ENCODE peak calls at places on chromosomes 11 and 22, in seven cellular contexts. V is stomach; T is colonic mucosa; S is esophagus squamous epithelium; E is breast epithelium; W is AG04450; J is CD4-positive, CD25-positive, alpha-beta regulatory T cell. A is an unnamed sample. For H3K9me3, the result is how much of the 10 kb centered on the place peaks cover.

GRCh38 chr11:65870706-65871681 is 1.6 kb downstream of the EFEMP2 start:
- DNase-seq in V (no peak), T (no peak), S (no peak), E (no peak), W (no peak), J (no peak), A (no peak)

GRCh38 chr11:104164028-104164520 is at the start of gene PDGFD:
- DNase-seq in V (peak), T (peak), S (no peak), E (peak), W (peak), J (no peak), A (no peak)

GRCh38 chr11:1869427-1870325 is 16.8 kb downstream of the LSP1 start:
- DNase-seq in V (no peak), T (no peak), S (no peak), E (no peak), W (no peak), J (no peak), A (no peak)

GRCh38 chr11:42237701-42238235 is 778.3 kb upstream of the LRRC4C start:
- DNase-seq in V (no peak), T (no peak), S (no peak), E (no peak), W (no peak), J (no peak), A (no peak)

GRCh38 chr11:6725386-6725896 is 42.3 kb upstream of the MRPL17 start:
- DNase-seq in V (no peak), T (no peak), S (no peak), E (no peak), W (no peak), J (no peak), A (no peak)

GRCh38 chr11:18958221-18958910 is 19.2 kb upstream of the MRGPRX1 start:
- DNase-seq in V (no peak), T (no peak), S (no peak), E (no peak), W (no peak), J (no peak), A (no peak)

GRCh38 chr11:8756201-8756600 is 73.6 kb downstream of the RPL27A start:
- DNase-seq in V (no peak), T (no peak), S (no peak), E (no peak), W (no peak), J (no peak), A (no peak)

GRCh38 chr11:47154738-47155570 is 21.7 kb downstream of the ARFGAP2 start:
- DNase-seq in V (no peak), T (no peak), S (no peak), E (no peak), W (no peak), J (peak), A (no peak)

GRCh38 chr11:128171496-128171895 is 415.9 kb downstream of the ETS1 start:
- DNase-seq in V (no peak), T (no peak), S (no peak), E (no peak), W (no peak), J (no peak), A (no peak)

GRCh38 chr11:19561011-19561410 is 151.6 kb upstream of the NAV2 start:
- DNase-seq in V (no peak), T (no peak), S (no peak), E (no peak), W (no peak), J (no peak), A (no peak)

GRCh38 chr22:28992565-28993326 is 68.9 kb downstream of the C22orf31 start:
- DNase-seq in V (no peak), T (no peak), S (no peak), E (no peak), W (no peak), J (no peak), A (no peak)

GRCh38 chr22:22930571-22931556 is 43.2 kb downstream of the IGLL5 start:
- DNase-seq in V (no peak), T (no peak), S (no peak), E (no peak), W (no peak), J (no peak), A (no peak)

GRCh38 chr11:83881428-83881827 is 595.3 kb upstream of the CCDC90B start:
- DNase-seq in V (no peak), T (no peak), S (no peak), E (no peak), W (no peak), J (no peak), A (no peak)

GRCh38 chr11:28107331-28107725 is 628 bp downstream of the KIF18A start:
- DNase-seq in V (no peak), T (no peak), S (no peak), E (no peak), W (no peak), J (peak), A (peak)

GRCh38 chr11:71322861-71323582 is 70.6 kb upstream of the SHANK2 start:
- DNase-seq in V (no peak), T (no peak), S (no peak), E (no peak), W (no peak), J (no peak), A (no peak)

GRCh38 chr11:19714387-19715363 is 2.0 kb downstream of the NAV2 start:
- DNase-seq in V (no peak), T (no peak), S (no peak), E (peak), W (peak), J (no peak), A (no peak)

GRCh38 chr11:59191095-59191494 is 19.2 kb downstream of the DTX4 start:
- DNase-seq in V (no peak), T (peak), S (no peak), E (no peak), W (no peak), J (no peak), A (no peak)

GRCh38 chr11:12288934-12289666 is 88.3 kb upstream of the PARVA start:
- DNase-seq in V (no peak), T (no peak), S (no peak), E (no peak), W (no peak), J (no peak), A (peak)

GRCh38 chr11:47186076-47186936 is at the start of gene PACSIN3:
- DNase-seq in V (peak), T (peak), S (no peak), E (no peak), W (no peak), J (peak), A (peak)

GRCh38 chr22:30028731-30029130 is 51.5 kb upstream of the HORMAD2 start:
- DNase-seq in V (no peak), T (no peak), S (no peak), E (peak), W (no peak), J (no peak), A (no peak)

GRCh38 chr11:108647701-108648527 is 17.0 kb upstream of the DDX10 start:
- DNase-seq in V (peak), T (peak), S (no peak), E (peak), W (peak), J (peak), A (peak)

GRCh38 chr11:69359735-69360470 is 65.9 kb downstream of the MYEOV start:
- DNase-seq in V (no peak), T (no peak), S (no peak), E (no peak), W (no peak), J (no peak), A (no peak)

GRCh38 chr22:37555029-37555428 is 5.3 kb upstream of the CDC42EP1 start:
- DNase-seq in V (no peak), T (no peak), S (no peak), E (no peak), W (no peak), J (no peak), A (no peak)

GRCh38 chr22:37558815-37559214 is 1.5 kb upstream of the CDC42EP1 start:
- DNase-seq in V (no peak), T (no peak), S (no peak), E (no peak), W (no peak), J (no peak), A (no peak)

GRCh38 chr22:37557321-37558001 is 2.8 kb upstream of the CDC42EP1 start:
- DNase-seq in V (no peak), T (no peak), S (no peak), E (no peak), W (no peak), J (no peak), A (no peak)

GRCh38 chr22:37559521-37559900 is 769 bp upstream of the CDC42EP1 start:
- DNase-seq in V (no peak), T (no peak), S (no peak), E (no peak), W (no peak), J (no peak), A (no peak)

GRCh38 chr22:37556750-37557149 is 3.5 kb upstream of the CDC42EP1 start:
- DNase-seq in V (no peak), T (no peak), S (no peak), E (no peak), W (no peak), J (no peak), A (no peak)
- H3K4me3 ChIP-seq in V (no peak), T (no peak), S (no peak), E (no peak), W (no peak), J (no peak), A (no peak)

GRCh38 chr11:79449040-79449439 is 8.2 kb upstream of the TENM4 start:
- DNase-seq in V (no peak), T (no peak), S (no peak), E (no peak), W (no peak), J (no peak), A (no peak)
- H3K9me3 ChIP-seq in V (under half), T (under half), S (under half), E (under half), W (under half), J (under half), A (under half)

GRCh38 chr22:42291287-42291686 is 20.8 kb upstream of the TCF20 start:
- DNase-seq in V (no peak), T (no peak), S (no peak), E (no peak), W (no peak), J (no peak), A (no peak)

GRCh38 chr22:42296883-42297282 is 26.4 kb upstream of the TCF20 start:
- DNase-seq in V (no peak), T (no peak), S (no peak), E (no peak), W (no peak), J (no peak), A (no peak)

GRCh38 chr22:42292726-42293520 is 22.5 kb upstream of the TCF20 start:
- DNase-seq in V (no peak), T (peak), S (no peak), E (no peak), W (no peak), J (no peak), A (no peak)

GRCh38 chr22:42296381-42296853 is 26.0 kb upstream of the TCF20 start:
- DNase-seq in V (peak), T (no peak), S (no peak), E (no peak), W (no peak), J (no peak), A (no peak)

DNA sequence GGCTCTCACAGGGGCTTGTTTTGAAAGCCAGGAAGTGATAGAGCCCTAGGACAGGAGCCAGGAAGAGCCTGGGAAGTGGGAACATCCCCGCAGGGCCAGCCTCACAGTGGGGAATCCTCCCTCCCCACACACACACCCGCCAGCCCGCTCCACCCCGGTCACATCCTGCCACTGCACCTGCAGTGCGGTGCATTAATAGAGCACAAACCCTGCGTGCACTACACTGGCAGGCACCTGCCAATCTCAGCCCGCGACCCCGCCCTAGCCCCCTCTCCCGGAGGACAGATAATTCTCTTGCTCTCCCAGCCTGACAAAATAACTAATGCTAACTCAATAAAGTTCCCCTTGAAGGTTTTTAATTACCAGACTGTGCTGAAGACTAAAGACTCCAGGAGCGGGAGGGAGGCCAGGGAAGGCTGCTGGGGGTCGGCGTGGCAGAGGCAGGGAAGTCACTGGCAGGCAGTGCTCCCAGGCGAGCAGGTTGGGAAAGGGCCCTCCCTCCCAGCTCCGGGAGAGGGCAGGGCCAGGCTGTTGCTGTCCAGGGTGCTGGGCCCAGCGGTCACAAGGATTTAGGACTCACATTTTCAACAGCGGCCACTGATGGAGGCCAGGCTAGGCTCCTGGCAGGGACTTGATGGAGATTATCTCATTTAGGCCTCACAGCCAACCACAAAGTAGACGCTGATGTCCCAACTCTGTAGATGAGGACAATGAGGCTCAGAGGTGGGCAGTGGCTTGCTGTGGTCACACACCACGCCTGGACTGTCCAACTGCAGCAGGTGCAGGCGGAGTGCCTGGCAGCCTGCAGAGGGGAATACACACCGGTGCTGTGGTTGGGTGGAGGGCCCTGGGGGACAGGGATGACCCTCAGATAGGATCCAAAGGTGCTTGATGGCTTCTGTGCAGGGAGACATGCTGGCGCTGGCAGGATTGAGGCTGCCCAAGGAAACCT is 23.9 kb upstream of the TCF20 start:
- DNase-seq in V (peak), T (peak), S (no peak), E (no peak), W (no peak), J (peak), A (no peak)
- H3K27ac ChIP-seq in V (no peak), T (no peak), S (no peak), E (no peak), W (peak), J (no peak), A (no peak)

DNA sequence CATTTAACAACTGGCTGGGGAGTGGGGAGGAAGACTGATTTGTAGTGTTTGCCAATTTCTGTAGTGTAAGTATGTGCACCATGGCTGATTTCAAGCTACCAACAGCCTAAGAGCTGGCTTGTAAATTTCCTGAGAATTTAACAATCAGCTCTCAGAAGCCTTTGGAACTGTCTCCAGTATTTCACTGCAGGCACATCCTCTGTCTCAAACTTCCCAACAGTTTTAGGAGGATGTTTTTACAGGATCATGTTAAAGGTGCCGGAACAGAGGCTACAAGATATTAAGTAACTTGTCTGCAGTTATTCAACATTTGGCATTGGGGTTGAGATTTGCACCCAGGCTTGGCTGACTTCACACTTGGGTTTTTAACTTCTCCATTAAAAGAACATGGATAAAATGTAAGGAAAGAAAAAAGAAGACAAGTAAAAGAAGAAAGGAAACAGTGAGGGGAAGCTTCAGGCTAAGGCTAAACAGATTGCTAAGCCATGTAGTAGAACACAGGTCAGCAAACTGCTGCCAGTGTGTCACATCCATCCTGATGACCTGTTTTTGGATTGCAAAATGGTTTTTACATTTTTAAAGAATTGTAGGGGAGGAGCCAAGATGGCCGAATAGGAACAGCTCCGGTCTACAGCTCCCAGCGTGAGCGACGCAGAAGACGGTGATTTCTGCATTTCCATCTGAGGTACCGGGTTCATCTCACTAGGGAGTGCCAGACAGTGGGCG is 204.8 kb upstream of the SESN3 start:
- DNase-seq in V (no peak), T (no peak), S (no peak), E (no peak), W (no peak), J (no peak), A (no peak)
- H3K4me3 ChIP-seq in V (no peak), T (no peak), S (no peak), E (no peak), W (no peak), J (no peak), A (no peak)

DNA sequence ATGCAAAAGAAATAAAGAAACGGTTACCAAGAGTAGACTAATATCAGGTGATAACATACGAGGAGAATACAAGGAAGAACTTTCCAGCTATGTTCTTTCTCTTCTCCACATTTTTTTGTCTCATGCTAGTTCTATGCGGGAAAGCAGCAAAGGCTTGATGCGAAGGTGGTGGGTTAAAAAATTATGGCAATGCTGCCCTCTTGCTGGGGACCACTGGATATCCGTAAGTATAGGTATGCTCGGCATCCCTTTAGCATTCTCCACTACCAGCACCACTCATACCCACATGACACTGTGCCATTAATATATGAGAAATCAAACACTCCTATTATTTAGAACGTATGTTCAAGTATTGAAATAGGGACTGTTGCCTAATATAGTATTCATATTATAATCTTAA is 776.4 kb downstream of the LRRC4C start:
- DNase-seq in V (no peak), T (no peak), S (no peak), E (no peak), W (no peak), J (no peak), A (no peak)
- H3K9me3 ChIP-seq in V (under half), T (under half), S (under half), E (under half), W (under half), J (under half), A (under half)

GRCh38 chr11:75420224-75421034 is 12.6 kb downstream of the KLHL35 start:
- DNase-seq in V (no peak), T (peak), S (no peak), E (no peak), W (no peak), J (no peak), A (no peak)
- H3K27ac ChIP-seq in V (peak), T (no peak), S (no peak), E (no peak), W (no peak), J (no peak), A (no peak)

GRCh38 chr11:111414936-111415335 is 35.9 kb upstream of the POU2AF1 start:
- DNase-seq in V (no peak), T (no peak), S (no peak), E (no peak), W (no peak), J (no peak), A (no peak)
- H3K4me3 ChIP-seq in V (no peak), T (no peak), S (no peak), E (no peak), W (no peak), J (no peak), A (no peak)

DNA sequence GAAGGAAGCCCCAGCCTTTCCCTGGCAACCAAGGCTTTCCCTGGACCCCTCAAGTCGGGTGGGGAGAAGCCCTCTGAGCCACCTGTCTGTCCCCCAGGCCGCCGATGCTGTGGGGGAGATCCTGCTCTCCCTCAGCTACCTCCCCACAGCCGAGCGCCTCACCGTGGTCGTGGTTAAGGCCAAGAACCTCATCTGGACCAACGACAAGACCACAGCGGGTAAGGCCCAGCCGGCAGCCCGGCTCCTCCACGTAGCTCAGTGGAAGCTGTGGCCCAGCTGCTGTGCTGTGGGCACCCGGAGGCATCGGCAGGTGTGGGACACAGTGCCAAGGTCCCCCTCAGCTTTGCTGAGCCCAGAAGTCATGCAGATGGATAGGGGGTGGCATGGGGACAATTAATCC is 12.2 kb upstream of the RHOD start:
- DNase-seq in V (no peak), T (no peak), S (no peak), E (no peak), W (no peak), J (no peak), A (no peak)
- H3K9me3 ChIP-seq in V (under half), T (under half), S (under half), E (under half), W (under half), J (under half), A (under half)

A was measured in naive thymus-derived CD4-positive, alpha-beta T cell.